ENCODE peak calls at places on chromosomes 12 and 14, in seven cellular contexts. K, V, M, U, Z, X and Y are unnamed samples.

GRCh38 chr14:54637829-54638446 is 71.0 kb downstream of the SAMD4A start:
- DNase-seq in K (peak), V (peak), M (no peak), U (no peak), Z (peak), X (no peak), Y (no peak)

GRCh38 chr12:83939718-83940117 is 972.9 kb downstream of the SLC6A15 start:
- DNase-seq in K (no peak), V (no peak), M (no peak), U (no peak), Z (no peak), X (no peak), Y (no peak)

GRCh38 chr12:47021298-47021697 is 58.1 kb upstream of the PCED1B start:
- DNase-seq in K (peak), V (peak), M (peak), U (peak), Z (peak), X (peak), Y (peak)

GRCh38 chr12:69492739-69493138 is 22.6 kb downstream of the FRS2 start:
- DNase-seq in K (no peak), V (no peak), M (no peak), U (no peak), Z (no peak), X (no peak), Y (no peak)

GRCh38 chr14:75829316-75829715 is 152.5 kb downstream of the TGFB3 start:
- DNase-seq in K (no peak), V (no peak), M (no peak), U (no peak), Z (no peak), X (no peak), Y (no peak)

GRCh38 chr14:102071283-102071998 is 15.4 kb downstream of the HSP90AA1 start:
- DNase-seq in K (peak), V (no peak), M (no peak), U (no peak), Z (peak), X (no peak), Y (no peak)

GRCh38 chr12:103632554-103633216 is 45.6 kb downstream of the STAB2 start:
- DNase-seq in K (peak), V (peak), M (peak), U (peak), Z (peak), X (peak), Y (peak)

GRCh38 chr12:99386907-99387306 is 260.6 kb upstream of the GARIN6 start:
- DNase-seq in K (peak), V (no peak), M (peak), U (peak), Z (peak), X (peak), Y (peak)

GRCh38 chr12:71128191-71128590 is 29.6 kb downstream of the TSPAN8 start:
- DNase-seq in K (peak), V (no peak), M (peak), U (no peak), Z (peak), X (peak), Y (no peak)

GRCh38 chr12:104877107-104877705 is 80.9 kb downstream of the SLC41A2 start:
- DNase-seq in K (peak), V (peak), M (peak), U (peak), Z (peak), X (peak), Y (no peak)

GRCh38 chr14:99259327-99259726 is 12.7 kb downstream of the BCL11B start:
- DNase-seq in K (no peak), V (no peak), M (no peak), U (no peak), Z (no peak), X (no peak), Y (no peak)

GRCh38 chr14:47541652-47542051 is 133.8 kb downstream of the MDGA2 start:
- DNase-seq in K (no peak), V (no peak), M (peak), U (no peak), Z (no peak), X (peak), Y (no peak)

GRCh38 chr12:113162102-113163029 is 12.8 kb downstream of the CFAP73 start:
- DNase-seq in K (peak), V (no peak), M (peak), U (no peak), Z (peak), X (peak), Y (no peak)

GRCh38 chr12:52585951-52586350 is 12.3 kb upstream of the KRT74 start:
- DNase-seq in K (no peak), V (no peak), M (no peak), U (no peak), Z (no peak), X (peak), Y (no peak)

GRCh38 chr14:58747181-58747580 is 109.4 kb downstream of the DACT1 start:
- DNase-seq in K (peak), V (no peak), M (no peak), U (no peak), Z (peak), X (no peak), Y (no peak)

GRCh38 chr14:92507174-92507768 is 6.3 kb upstream of the RIN3 start:
- DNase-seq in K (no peak), V (no peak), M (no peak), U (peak), Z (no peak), X (no peak), Y (peak)

GRCh38 chr12:115261691-115262398 is 577.9 kb upstream of the TBX3 start:
- DNase-seq in K (no peak), V (no peak), M (no peak), U (no peak), Z (peak), X (no peak), Y (no peak)

GRCh38 chr12:85157023-85157626 is 121.0 kb downstream of the LRRIQ1 start:
- DNase-seq in K (no peak), V (no peak), M (no peak), U (no peak), Z (no peak), X (peak), Y (no peak)

GRCh38 chr12:121128908-121129704 is 3.6 kb upstream of the P2RX7 start:
- DNase-seq in K (peak), V (no peak), M (no peak), U (peak), Z (peak), X (peak), Y (peak)

GRCh38 chr14:26702721-26703250 is 105.0 kb upstream of the NOVA1 start:
- DNase-seq in K (no peak), V (no peak), M (peak), U (no peak), Z (peak), X (peak), Y (no peak)

GRCh38 chr12:69061574-69061973 is 128.6 kb upstream of the CPM start:
- DNase-seq in K (no peak), V (no peak), M (no peak), U (no peak), Z (no peak), X (no peak), Y (no peak)

GRCh38 chr12:33605776-33606175 is 166.2 kb upstream of the SYT10 start:
- DNase-seq in K (no peak), V (no peak), M (peak), U (no peak), Z (peak), X (peak), Y (no peak)

GRCh38 chr12:120961604-120962486 is 16.5 kb upstream of the HNF1A start:
- DNase-seq in K (no peak), V (peak), M (peak), U (no peak), Z (no peak), X (peak), Y (no peak)

GRCh38 chr12:107622005-107622404 is 63.6 kb upstream of the PWP1 start:
- DNase-seq in K (peak), V (peak), M (peak), U (peak), Z (peak), X (peak), Y (peak)

GRCh38 chr14:77674931-77675330 is 32.9 kb downstream of the ALKBH1 start:
- DNase-seq in K (no peak), V (no peak), M (no peak), U (no peak), Z (no peak), X (no peak), Y (no peak)

GRCh38 chr12:2460051-2460450 is 334.7 kb upstream of the FKBP4 start:
- DNase-seq in K (no peak), V (no peak), M (no peak), U (no peak), Z (no peak), X (no peak), Y (no peak)

GRCh38 chr12:62934799-62935674 is at the start of gene PPM1H:
- DNase-seq in K (peak), V (peak), M (peak), U (peak), Z (peak), X (peak), Y (peak)

GRCh38 chr12:120761581-120761980 is 36.0 kb downstream of the ACADS start:
- DNase-seq in K (peak), V (no peak), M (no peak), U (no peak), Z (peak), X (no peak), Y (no peak)

GRCh38 chr12:99649551-99649950 is 2.0 kb downstream of the GARIN6 start:
- DNase-seq in K (no peak), V (no peak), M (peak), U (no peak), Z (no peak), X (peak), Y (no peak)

GRCh38 chr14:37901978-37902377 is 305.7 kb upstream of the SSTR1 start:
- DNase-seq in K (peak), V (no peak), M (no peak), U (no peak), Z (no peak), X (peak), Y (no peak)

GRCh38 chr14:35416108-35416750 is 11.7 kb upstream of the NFKBIA start:
- DNase-seq in K (no peak), V (no peak), M (no peak), U (no peak), Z (no peak), X (no peak), Y (peak)

GRCh38 chr14:35355981-35356839 is 48.3 kb downstream of the NFKBIA start:
- DNase-seq in K (peak), V (no peak), M (no peak), U (peak), Z (peak), X (no peak), Y (peak)

GRCh38 chr12:110566993-110567392 is 16.1 kb downstream of the PPTC7 start:
- DNase-seq in K (no peak), V (no peak), M (no peak), U (no peak), Z (no peak), X (no peak), Y (no peak)

GRCh38 chr12:104942075-104942474 is 16.0 kb downstream of the SLC41A2 start:
- DNase-seq in K (no peak), V (no peak), M (no peak), U (no peak), Z (no peak), X (no peak), Y (no peak)

GRCh38 chr14:23164949-23165348 is 18.5 kb downstream of the SLC7A8 start:
- DNase-seq in K (no peak), V (no peak), M (no peak), U (no peak), Z (no peak), X (no peak), Y (no peak)

GRCh38 chr12:19018302-19018980 is 111.1 kb upstream of the PLEKHA5 start:
- DNase-seq in K (peak), V (no peak), M (no peak), U (no peak), Z (peak), X (no peak), Y (no peak)

GRCh38 chr14:41498959-41499358 is 107.7 kb upstream of the LRFN5 start:
- DNase-seq in K (no peak), V (no peak), M (no peak), U (no peak), Z (peak), X (no peak), Y (no peak)

GRCh38 chr14:42930058-42930457 is 1323.4 kb downstream of the LRFN5 start:
- DNase-seq in K (no peak), V (peak), M (peak), U (no peak), Z (peak), X (peak), Y (no peak)

GRCh38 chr12:46387697-46388096 is 15.1 kb upstream of the SLC38A2 start:
- DNase-seq in K (no peak), V (no peak), M (no peak), U (no peak), Z (no peak), X (peak), Y (no peak)

GRCh38 chr12:52601671-52602070 is 408 bp upstream of the KRT72 start:
- DNase-seq in K (no peak), V (no peak), M (no peak), U (no peak), Z (no peak), X (no peak), Y (no peak)

GRCh38 chr12:48084066-48084465 is 21.8 kb downstream of the SENP1 start:
- DNase-seq in K (peak), V (no peak), M (peak), U (no peak), Z (peak), X (peak), Y (no peak)
- TF ChIP-seq CTCF in K (peak), V (no peak), M (peak), U (no peak), Z (peak), X (peak), Y (no peak)

DNA sequence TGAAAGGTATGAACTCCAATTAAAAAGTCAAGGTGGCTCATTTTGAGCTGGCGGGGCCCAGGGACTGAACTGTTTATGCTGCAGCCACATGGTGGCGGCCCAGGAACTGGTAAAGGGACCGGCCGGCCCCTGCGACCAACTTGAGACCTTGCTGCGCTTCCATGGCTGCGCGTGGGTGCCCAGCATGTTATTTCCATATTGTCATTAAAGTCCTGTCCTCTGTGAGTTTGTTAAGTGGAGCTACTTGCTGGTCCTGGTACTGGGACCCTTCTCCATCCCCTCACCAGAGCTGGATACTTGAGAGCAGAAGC is 62.3 kb downstream of the BEGAIN start:
- DNase-seq in K (no peak), V (peak), M (peak), U (peak), Z (no peak), X (peak), Y (peak)
- TF ChIP-seq CTCF in K (peak), V (peak), M (peak), U (peak), Z (no peak), X (peak), Y (no peak)

DNA sequence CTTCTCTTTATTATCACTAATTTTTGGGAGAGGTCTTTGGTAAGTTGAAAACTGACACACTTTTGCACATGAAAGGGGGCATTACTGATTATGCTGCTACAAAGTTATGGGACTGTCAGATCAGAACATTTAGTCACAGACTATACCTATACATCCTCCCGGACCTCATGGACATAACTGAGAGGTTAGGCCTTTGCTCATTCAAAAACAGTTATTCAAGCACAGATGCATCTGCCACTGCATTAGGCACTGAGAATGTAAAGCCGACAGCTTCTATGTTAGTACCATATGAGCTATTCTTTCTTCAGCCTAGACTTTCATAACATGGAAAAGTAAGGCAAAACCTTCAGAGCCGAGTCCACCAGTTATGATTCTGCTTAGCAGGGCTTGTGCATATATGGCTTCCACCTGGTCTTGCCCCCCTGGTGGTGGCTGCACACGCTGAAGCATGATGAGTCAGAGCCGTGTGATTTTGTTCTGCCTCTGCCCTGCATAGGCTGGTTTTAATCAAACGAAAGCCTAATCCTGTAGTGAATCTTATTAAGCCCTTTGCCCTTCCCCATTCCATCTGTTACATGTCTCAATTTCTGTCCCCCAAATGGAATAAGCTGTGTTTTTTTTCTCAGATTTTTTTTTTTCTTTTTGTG is 21.8 kb upstream of the RNU6-8 start:
- DNase-seq in K (peak), V (no peak), M (peak), U (no peak), Z (peak), X (peak), Y (no peak)
- TF ChIP-seq CTCF in K (peak), V (peak), M (peak), U (no peak), Z (peak), X (no peak), Y (no peak)

GRCh38 chr14:24310666-24311604 is at the start of gene LTB4R:
- DNase-seq in K (peak), V (no peak), M (no peak), U (peak), Z (peak), X (peak), Y (peak)
- TF ChIP-seq CTCF in K (no peak), V (no peak), M (no peak), U (peak), Z (no peak), X (no peak), Y (peak)

DNA sequence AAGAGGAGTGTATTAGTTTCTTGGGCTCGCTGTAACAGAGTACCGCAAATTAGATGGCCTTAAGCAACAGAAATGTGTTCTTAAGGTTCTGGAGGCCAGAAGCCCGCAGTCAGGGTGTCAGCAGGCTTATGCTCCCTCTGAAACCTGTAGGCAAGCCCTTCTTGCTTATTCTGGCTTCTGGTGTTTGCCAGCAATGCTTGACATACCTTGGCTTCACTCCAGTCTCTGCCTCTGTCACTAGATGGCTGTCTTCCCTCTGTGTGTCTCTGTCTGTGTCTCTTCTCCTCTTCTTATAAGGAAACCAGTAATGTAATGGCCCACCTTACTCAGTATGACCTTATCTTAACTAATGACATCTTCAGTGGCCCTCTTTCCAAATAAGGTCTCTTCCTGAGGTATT is 85.1 kb downstream of the DERA start:
- DNase-seq in K (peak), V (no peak), M (no peak), U (no peak), Z (peak), X (peak), Y (no peak)
- TF ChIP-seq CTCF in K (peak), V (no peak), M (peak), U (no peak), Z (peak), X (peak), Y (no peak)

GRCh38 chr12:132587781-132588180 is 22.6 kb downstream of the LRCOL1 start:
- DNase-seq in K (no peak), V (no peak), M (no peak), U (no peak), Z (no peak), X (no peak), Y (no peak)
- TF ChIP-seq CTCF in K (no peak), V (no peak), M (no peak), U (no peak), Z (no peak), X (no peak), Y (no peak)

GRCh38 chr14:93789366-93790130 is 1.3 kb upstream of the PRIMA1 start:
- DNase-seq in K (no peak), V (no peak), M (peak), U (no peak), Z (no peak), X (peak), Y (no peak)
- TF ChIP-seq CTCF in K (no peak), V (no peak), M (peak), U (no peak), Z (no peak), X (no peak), Y (no peak)

GRCh38 chr12:128968668-128969067 is 115.4 kb downstream of the GLT1D1 start:
- DNase-seq in K (no peak), V (no peak), M (no peak), U (no peak), Z (no peak), X (no peak), Y (no peak)

GRCh38 chr12:128970941-128971340 is 117.7 kb downstream of the GLT1D1 start:
- DNase-seq in K (no peak), V (no peak), M (no peak), U (no peak), Z (no peak), X (no peak), Y (no peak)

GRCh38 chr12:128970110-128970509 is 116.8 kb downstream of the GLT1D1 start:
- DNase-seq in K (no peak), V (peak), M (no peak), U (no peak), Z (no peak), X (no peak), Y (no peak)

GRCh38 chr12:128971802-128972201 is 118.5 kb downstream of the GLT1D1 start:
- DNase-seq in K (no peak), V (no peak), M (peak), U (no peak), Z (no peak), X (peak), Y (no peak)

DNA sequence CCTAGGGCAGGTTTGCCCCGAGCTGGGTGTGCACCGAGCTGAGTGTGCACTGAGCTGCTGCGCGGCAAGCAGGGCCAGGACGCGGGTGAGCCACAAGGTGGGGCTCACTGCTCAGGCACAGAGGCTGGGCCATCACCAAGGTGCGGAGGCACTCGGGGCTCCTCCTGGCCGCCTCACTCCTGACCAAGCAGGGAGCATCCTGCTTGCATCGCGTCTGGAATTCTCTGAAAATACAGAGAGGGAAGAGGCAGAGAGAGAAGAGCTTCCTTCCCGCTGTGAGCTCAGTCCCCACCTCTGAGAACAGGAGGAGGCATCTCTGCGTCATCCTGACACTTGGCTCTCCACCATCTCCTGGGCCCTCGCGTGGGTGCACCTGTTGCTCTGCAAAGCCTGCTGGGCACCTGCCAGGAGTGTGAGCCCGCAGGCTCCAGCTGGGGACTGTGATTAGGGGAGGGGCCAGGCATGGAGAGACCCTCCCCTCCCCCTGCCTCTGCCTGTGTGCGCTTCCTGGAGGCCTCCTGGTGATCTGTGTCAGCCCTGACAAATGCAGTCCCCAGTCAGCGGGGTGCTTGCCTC is 116.3 kb downstream of the GLT1D1 start:
- DNase-seq in K (no peak), V (peak), M (peak), U (peak), Z (no peak), X (peak), Y (peak)
- TF ChIP-seq CTCF in K (no peak), V (peak), M (peak), U (peak), Z (no peak), X (peak), Y (peak)